ENCODE peak calls at places on chromosomes 12 and 14, in seven cellular contexts. One of them, this sample, is unnamed.

GRCh38 chr12:29350080-29350479 is 30.9 kb downstream of the ERGIC2 start:
- DNase-seq in H9: no peak
- DNase-seq in H1: no peak
- DNase-seq in neuronal stem cell: no peak
- DNase-seq in mesenchymal stem cell: peak; percentile 30
- DNase-seq in IMR-90: peak; percentile 36
- DNase-seq in mesendoderm: no peak
- DNase-seq in this sample: no peak

GRCh38 chr12:25830456-25830855 is 128.0 kb upstream of the RASSF8 start:
- DNase-seq in IMR-90: no peak
- DNase-seq in H1: no peak
- DNase-seq in mesenchymal stem cell: no peak
- DNase-seq in H9: no peak
- DNase-seq in neuronal stem cell: no peak
- DNase-seq in mesendoderm: no peak
- DNase-seq in this sample: peak; percentile 85

GRCh38 chr12:39127401-39127800 is 222.0 kb upstream of the CPNE8 start:
- DNase-seq in neuronal stem cell: no peak
- DNase-seq in H1: no peak
- DNase-seq in mesendoderm: peak; percentile 62
- DNase-seq in H9: no peak
- DNase-seq in mesenchymal stem cell: peak; percentile 83
- DNase-seq in IMR-90: no peak
- DNase-seq in this sample: peak; percentile 70

GRCh38 chr14:106141242-106142220 is 615.1 kb downstream of the TMEM121 start:
- DNase-seq in H9: no peak
- DNase-seq in mesendoderm: no peak
- DNase-seq in neuronal stem cell: no peak
- DNase-seq in IMR-90: no peak
- DNase-seq in H1: no peak
- DNase-seq in mesenchymal stem cell: no peak
- DNase-seq in this sample: no peak

GRCh38 chr14:36424478-36425102 is 95.4 kb downstream of the NKX2-1 start:
- DNase-seq in mesenchymal stem cell: no peak
- DNase-seq in IMR-90: no peak
- DNase-seq in neuronal stem cell: no peak
- DNase-seq in H1: no peak
- DNase-seq in mesendoderm: no peak
- DNase-seq in H9: no peak
- DNase-seq in this sample: no peak

GRCh38 chr12:113762849-113763816 is 203.0 kb downstream of the RBM19 start:
- DNase-seq in mesenchymal stem cell: no peak
- DNase-seq in IMR-90: no peak
- DNase-seq in mesendoderm: no peak
- DNase-seq in neuronal stem cell: no peak
- DNase-seq in H9: no peak
- DNase-seq in H1: no peak
- DNase-seq in this sample: no peak

GRCh38 chr12:121467638-121468403 is 67.9 kb downstream of the RNF34 start:
- DNase-seq in mesendoderm: peak; percentile 74
- DNase-seq in mesenchymal stem cell: peak; percentile 45
- DNase-seq in neuronal stem cell: peak; percentile 54
- DNase-seq in H1: no peak
- DNase-seq in IMR-90: no peak
- DNase-seq in H9: peak; percentile 81
- DNase-seq in this sample: no peak

GRCh38 chr12:109987615-109988014 is 8.6 kb downstream of the GIT2 start:
- DNase-seq in IMR-90: peak; percentile 90
- DNase-seq in mesenchymal stem cell: no peak
- DNase-seq in H9: no peak
- DNase-seq in H1: no peak
- DNase-seq in neuronal stem cell: no peak
- DNase-seq in mesendoderm: no peak
- DNase-seq in this sample: no peak

GRCh38 chr12:129826273-129826672 is 77.6 kb downstream of the TMEM132D start:
- DNase-seq in mesendoderm: peak; percentile 22
- DNase-seq in H1: no peak
- DNase-seq in H9: no peak
- DNase-seq in mesenchymal stem cell: no peak
- DNase-seq in IMR-90: no peak
- DNase-seq in neuronal stem cell: peak; percentile 2
- DNase-seq in this sample: no peak

DNA sequence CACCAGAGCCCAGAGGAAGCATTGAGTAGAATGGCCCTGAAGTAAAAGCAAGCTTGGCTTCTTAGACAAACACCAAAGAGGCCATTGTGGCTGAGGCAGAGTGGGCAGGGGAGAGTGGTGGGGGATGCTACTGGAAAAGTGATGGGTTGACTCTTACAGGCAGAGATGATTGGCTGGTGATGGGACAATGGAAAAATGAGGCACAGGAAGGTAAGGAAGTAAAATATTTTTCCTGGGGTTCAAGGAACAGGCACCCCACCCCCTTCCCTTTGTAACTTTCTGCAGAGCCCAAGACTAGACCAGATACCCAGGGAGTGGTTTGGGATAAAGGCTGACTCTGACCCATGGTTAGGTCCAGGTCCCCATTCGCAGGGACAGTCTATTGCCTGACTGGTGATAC is 34.9 kb upstream of the COL2A1 start:
- DNase-seq in IMR-90: no peak
- DNase-seq in mesendoderm: no peak
- DNase-seq in H9: no peak
- DNase-seq in mesenchymal stem cell: no peak
- DNase-seq in neuronal stem cell: no peak
- DNase-seq in H1: no peak
- DNase-seq in this sample: no peak
- H3K18ac ChIP-seq in IMR-90: no peak overlapping the region
- H3K18ac ChIP-seq in mesendoderm: no peak overlapping the region
- H3K18ac ChIP-seq in H9: no peak overlapping the region
- H3K18ac ChIP-seq in mesenchymal stem cell: no peak overlapping the region
- H3K18ac ChIP-seq in neuronal stem cell: peak overlapping the region; percentile 11
- H3K18ac ChIP-seq in H1: no peak overlapping the region
- H3K18ac ChIP-seq in this sample: no peak overlapping the region

GRCh38 chr14:101251812-101252442 is 309.4 kb upstream of the DIO3 start:
- DNase-seq in IMR-90: no peak
- DNase-seq in H1: no peak
- DNase-seq in mesenchymal stem cell: no peak
- DNase-seq in neuronal stem cell: no peak
- DNase-seq in mesendoderm: no peak
- DNase-seq in H9: no peak
- DNase-seq in this sample: no peak

GRCh38 chr14:101250336-101250947 is 310.9 kb upstream of the DIO3 start:
- DNase-seq in mesendoderm: no peak
- DNase-seq in H9: no peak
- DNase-seq in IMR-90: no peak
- DNase-seq in H1: no peak
- DNase-seq in mesenchymal stem cell: no peak
- DNase-seq in neuronal stem cell: no peak
- DNase-seq in this sample: no peak

GRCh38 chr14:101252443-101253214 is 308.7 kb upstream of the DIO3 start:
- DNase-seq in mesendoderm: no peak
- DNase-seq in neuronal stem cell: no peak
- DNase-seq in H1: no peak
- DNase-seq in H9: no peak
- DNase-seq in mesenchymal stem cell: no peak
- DNase-seq in IMR-90: no peak
- DNase-seq in this sample: no peak

GRCh38 chr14:101249676-101250036 is 311.6 kb upstream of the DIO3 start:
- DNase-seq in IMR-90: no peak
- DNase-seq in mesenchymal stem cell: no peak
- DNase-seq in H1: no peak
- DNase-seq in neuronal stem cell: no peak
- DNase-seq in mesendoderm: no peak
- DNase-seq in H9: no peak
- DNase-seq in this sample: no peak

GRCh38 chr14:101250948-101251811 is 310.1 kb upstream of the DIO3 start:
- DNase-seq in IMR-90: no peak
- DNase-seq in mesenchymal stem cell: no peak
- DNase-seq in mesendoderm: no peak
- DNase-seq in H9: no peak
- DNase-seq in neuronal stem cell: no peak
- DNase-seq in H1: no peak
- DNase-seq in this sample: no peak
- H3K18ac ChIP-seq in IMR-90: no peak overlapping the region
- H3K18ac ChIP-seq in mesenchymal stem cell: no peak overlapping the region
- H3K18ac ChIP-seq in mesendoderm: no peak overlapping the region
- H3K18ac ChIP-seq in H9: no peak overlapping the region
- H3K18ac ChIP-seq in neuronal stem cell: peak overlapping the region; percentile 82
- H3K18ac ChIP-seq in H1: no peak overlapping the region
- H3K18ac ChIP-seq in this sample: no peak overlapping the region

GRCh38 chr14:55553791-55554190 is 26.2 kb upstream of the KTN1 start:
- DNase-seq in neuronal stem cell: no peak
- DNase-seq in H9: no peak
- DNase-seq in H1: no peak
- DNase-seq in mesendoderm: no peak
- DNase-seq in mesenchymal stem cell: no peak
- DNase-seq in IMR-90: no peak
- DNase-seq in this sample: no peak
- H3K18ac ChIP-seq in neuronal stem cell: no peak overlapping the region
- H3K18ac ChIP-seq in H9: no peak overlapping the region
- H3K18ac ChIP-seq in H1: no peak overlapping the region
- H3K18ac ChIP-seq in mesendoderm: no peak overlapping the region
- H3K18ac ChIP-seq in mesenchymal stem cell: no peak overlapping the region
- H3K18ac ChIP-seq in IMR-90: no peak overlapping the region
- H3K18ac ChIP-seq in this sample: no peak overlapping the region

DNA sequence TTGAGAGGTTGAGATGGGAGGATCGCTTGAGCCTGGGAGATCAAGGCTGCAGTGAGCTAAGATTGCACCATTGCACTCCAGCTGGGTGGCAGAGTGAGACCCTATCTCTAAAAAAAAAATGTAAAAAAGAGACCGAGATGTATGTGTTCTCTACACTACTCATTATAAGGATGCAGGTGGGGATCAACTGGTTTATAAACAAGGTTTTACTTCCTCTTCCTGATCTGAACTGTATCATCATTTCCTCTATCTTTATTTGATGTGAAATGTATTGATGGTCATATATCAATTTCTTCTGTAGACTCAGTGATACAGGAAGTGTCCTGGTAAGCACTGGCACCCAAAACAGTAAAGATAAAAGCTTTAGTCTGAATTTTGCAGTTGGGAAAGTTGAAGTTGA is 20.1 kb upstream of the USP44 start:
- DNase-seq in neuronal stem cell: no peak
- DNase-seq in mesendoderm: no peak
- DNase-seq in H9: no peak
- DNase-seq in H1: no peak
- DNase-seq in IMR-90: no peak
- DNase-seq in mesenchymal stem cell: no peak
- DNase-seq in this sample: no peak
- H3K18ac ChIP-seq in neuronal stem cell: no peak overlapping the region
- H3K18ac ChIP-seq in mesendoderm: no peak overlapping the region
- H3K18ac ChIP-seq in H9: no peak overlapping the region
- H3K18ac ChIP-seq in H1: no peak overlapping the region
- H3K18ac ChIP-seq in IMR-90: no peak overlapping the region
- H3K18ac ChIP-seq in mesenchymal stem cell: no peak overlapping the region
- H3K18ac ChIP-seq in this sample: no peak overlapping the region

DNA sequence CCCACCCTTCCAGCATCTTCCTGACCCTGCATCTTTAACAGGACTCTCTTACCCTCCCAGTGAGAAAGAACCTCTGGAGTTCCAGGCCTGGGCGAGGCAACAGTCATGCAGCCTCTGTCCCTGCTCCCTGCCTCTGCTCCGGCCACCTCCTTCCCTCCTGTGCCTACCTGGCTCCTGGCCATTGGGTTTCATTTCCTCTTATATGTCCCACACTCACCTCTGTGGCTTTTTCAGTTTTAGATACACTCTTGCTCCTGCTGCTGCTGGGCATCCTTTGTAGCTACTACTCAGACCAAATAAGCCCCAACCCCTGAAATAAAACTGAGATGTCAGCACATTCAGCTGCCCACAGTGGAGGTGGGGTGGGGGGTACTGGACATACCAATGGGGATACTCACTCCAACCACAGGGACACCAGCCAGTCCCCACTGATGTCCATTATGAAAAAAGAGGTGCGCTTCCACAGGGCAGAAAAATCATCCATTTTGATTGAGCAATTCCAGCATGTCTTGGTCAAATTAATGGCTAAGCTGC is 99.1 kb upstream of the NRXN3 start:
- DNase-seq in H1: no peak
- DNase-seq in neuronal stem cell: no peak
- DNase-seq in mesendoderm: no peak
- DNase-seq in mesenchymal stem cell: no peak
- DNase-seq in H9: no peak
- DNase-seq in IMR-90: no peak
- DNase-seq in this sample: no peak
- H3K18ac ChIP-seq in H1: no peak overlapping the region
- H3K18ac ChIP-seq in neuronal stem cell: no peak overlapping the region
- H3K18ac ChIP-seq in mesendoderm: no peak overlapping the region
- H3K18ac ChIP-seq in mesenchymal stem cell: no peak overlapping the region
- H3K18ac ChIP-seq in H9: no peak overlapping the region
- H3K18ac ChIP-seq in IMR-90: no peak overlapping the region
- H3K18ac ChIP-seq in this sample: no peak overlapping the region

DNA sequence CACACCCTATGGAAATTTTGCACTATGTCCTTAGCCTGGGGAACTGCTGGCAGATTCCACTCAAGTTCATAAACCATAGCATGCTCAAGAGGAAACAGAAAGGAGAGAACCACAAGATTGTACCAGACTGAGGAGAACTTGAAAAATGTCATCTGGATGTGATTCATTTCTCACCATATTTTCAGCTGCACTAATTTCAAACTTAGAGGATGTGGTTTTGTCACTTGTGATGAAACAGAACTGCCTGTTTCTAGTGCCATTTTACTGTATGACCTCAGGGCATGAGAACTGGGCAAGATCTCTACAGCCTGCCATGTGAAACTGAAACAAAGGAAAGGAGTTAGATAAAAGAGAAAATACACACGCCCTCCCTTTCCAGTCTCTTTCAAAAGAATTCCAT is 1493.1 kb upstream of the FLRT2 start:
- DNase-seq in mesenchymal stem cell: peak; percentile 81
- DNase-seq in IMR-90: peak; percentile 42
- DNase-seq in mesendoderm: no peak
- DNase-seq in neuronal stem cell: no peak
- DNase-seq in H9: no peak
- DNase-seq in H1: no peak
- DNase-seq in this sample: no peak
- H3K18ac ChIP-seq in mesenchymal stem cell: no peak overlapping the region
- H3K18ac ChIP-seq in IMR-90: no peak overlapping the region
- H3K18ac ChIP-seq in mesendoderm: no peak overlapping the region
- H3K18ac ChIP-seq in neuronal stem cell: no peak overlapping the region
- H3K18ac ChIP-seq in H9: no peak overlapping the region
- H3K18ac ChIP-seq in H1: no peak overlapping the region
- H3K18ac ChIP-seq in this sample: no peak overlapping the region

This sample was measured in trophoblast cell.